ENCODE peak calls at places on chromosome 15, in eight cellular contexts. R, V, J, E, M, L, Y and I are unnamed samples.
A peak's percentile ranks its signal among the peaks of the same experiment; 100 is the strongest.

GRCh38 chr15:93088200-93088980 is 621 bp downstream of the RGMA start:
- DNase-seq in R (no peak), V (peak; percentile 5), J (peak; percentile 72), E (no peak), M (no peak), L (no peak), Y (no peak), I (no peak)

GRCh38 chr15:49621327-49622210 is 721 bp downstream of the DTWD1 start:
- DNase-seq in R (no peak), V (peak; percentile 24), J (peak; percentile 35), E (no peak), M (peak; percentile 1), L (no peak), Y (no peak), I (no peak)

GRCh38 chr15:31609243-31609642 is 282.6 kb downstream of the KLF13 start:
- DNase-seq in R (no peak), V (no peak), J (no peak), E (no peak), M (no peak), L (no peak), Y (no peak), I (no peak)

GRCh38 chr15:68187559-68187958 is 17.6 kb downstream of the CALML4 start:
- DNase-seq in R (no peak), V (peak; percentile 88), J (no peak), E (no peak), M (no peak), L (no peak), Y (no peak), I (no peak)

GRCh38 chr15:47711654-47712053 is 5.7 kb upstream of the SEMA6D start:
- DNase-seq in R (no peak), V (peak; percentile 31), J (peak; percentile 42), E (no peak), M (no peak), L (no peak), Y (no peak), I (no peak)

GRCh38 chr15:57994468-57995154 is 70.9 kb downstream of the ALDH1A2 start:
- DNase-seq in R (no peak), V (peak; percentile 72), J (peak; percentile 24), E (no peak), M (no peak), L (no peak), Y (no peak), I (no peak)

GRCh38 chr15:29853211-29853987 is 31.1 kb upstream of the TJP1 start:
- DNase-seq in R (no peak), V (no peak), J (no peak), E (no peak), M (no peak), L (no peak), Y (no peak), I (no peak)

GRCh38 chr15:79824321-79824720 is 72.5 kb downstream of the MTHFS start:
- DNase-seq in R (no peak), V (no peak), J (no peak), E (no peak), M (no peak), L (no peak), Y (no peak), I (no peak)

GRCh38 chr15:61116830-61117229 is 112.3 kb downstream of the RORA start:
- DNase-seq in R (no peak), V (no peak), J (peak; percentile 26), E (no peak), M (no peak), L (no peak), Y (no peak), I (no peak)